ENCODE peak calls at places on chromosomes 3 and 15, in nine cellular contexts. H is left ventricle myocardium inferior; N is transverse colon; L is GM23338; Z is left lung; C is CD8-positive, alpha-beta T cell; T is heart right ventricle; J is mucosa of descending colon; E is endothelial cell of umbilical vein. Y is an unnamed sample.

GRCh38 chr15:36175781-36176211 is 403.6 kb upstream of the CDIN1 start:
- DNase-seq in H (no peak), N (no peak), L (no peak), Z (no peak), C (no peak), T (no peak), J (no peak), E (no peak), Y (no peak)

GRCh38 chr3:9909221-9910013 is 6.8 kb downstream of the IL17RE start:
- DNase-seq in H (no peak), N (no peak), L (no peak), Z (no peak), C (no peak), T (no peak), J (no peak), E (no peak), Y (no peak)

GRCh38 chr3:21954709-21955108 is 203.7 kb upstream of the ZNF385D start:
- DNase-seq in H (no peak), N (no peak), L (no peak), Z (no peak), C (no peak), T (no peak), J (no peak), E (no peak), Y (no peak)

GRCh38 chr3:140420621-140421357 is 257.1 kb upstream of the TRIM42 start:
- DNase-seq in H (no peak), N (no peak), L (no peak), Z (no peak), C (no peak), T (peak; percentile 18), J (no peak), E (peak; percentile 93), Y (no peak)

GRCh38 chr3:30347679-30348216 is 258.7 kb upstream of the TGFBR2 start:
- DNase-seq in H (no peak), N (no peak), L (no peak), Z (no peak), C (no peak), T (no peak), J (no peak), E (peak; percentile 84), Y (no peak)

GRCh38 chr15:40050788-40051615 is 12.0 kb upstream of the SRP14 start:
- DNase-seq in H (no peak), N (no peak), L (peak; percentile 90), Z (peak; percentile 29), C (no peak), T (no peak), J (no peak), E (no peak), Y (no peak)

GRCh38 chr3:179421500-179421899 is 29.8 kb downstream of the GNB4 start:
- DNase-seq in H (no peak), N (no peak), L (peak; percentile 22), Z (no peak), C (no peak), T (peak; percentile 53), J (peak; percentile 9), E (peak; percentile 53), Y (no peak)

GRCh38 chr15:100919481-100920405 is 586 bp downstream of the LRRK1 start:
- DNase-seq in H (no peak), N (peak; percentile 39), L (peak; percentile 53), Z (peak; percentile 50), C (no peak), T (no peak), J (peak; percentile 47), E (peak; percentile 28), Y (no peak)

GRCh38 chr15:65738649-65739048 is 53.4 kb downstream of the DENND4A start:
- DNase-seq in H (no peak), N (no peak), L (no peak), Z (no peak), C (no peak), T (no peak), J (no peak), E (peak; percentile 39), Y (no peak)

GRCh38 chr3:39501982-39502837 is 34.7 kb downstream of the MOBP start:
- DNase-seq in H (no peak), N (peak; percentile 20), L (peak; percentile 11), Z (no peak), C (no peak), T (no peak), J (peak; percentile 41), E (no peak), Y (no peak)

GRCh38 chr3:116302087-116302747 is 143.1 kb downstream of the LSAMP start:
- DNase-seq in H (no peak), N (no peak), L (no peak), Z (no peak), C (no peak), T (no peak), J (no peak), E (no peak), Y (no peak)

GRCh38 chr3:120180731-120181412 is 86.6 kb upstream of the GSK3B start:
- DNase-seq in H (no peak), N (no peak), L (no peak), Z (no peak), C (no peak), T (no peak), J (no peak), E (no peak), Y (no peak)

GRCh38 chr3:120177151-120177550 is 82.9 kb upstream of the GSK3B start:
- DNase-seq in H (peak; percentile 28), N (no peak), L (peak; percentile 28), Z (peak; percentile 62), C (no peak), T (peak; percentile 30), J (no peak), E (peak; percentile 68), Y (no peak)

GRCh38 chr3:120177907-120178306 is 83.7 kb upstream of the GSK3B start:
- DNase-seq in H (no peak), N (no peak), L (peak; percentile 56), Z (peak; percentile 40), C (no peak), T (no peak), J (no peak), E (no peak), Y (no peak)

GRCh38 chr3:120181632-120182031 is 87.4 kb upstream of the GSK3B start:
- DNase-seq in H (no peak), N (no peak), L (no peak), Z (no peak), C (no peak), T (no peak), J (peak; percentile 11), E (no peak), Y (no peak)

DNA sequence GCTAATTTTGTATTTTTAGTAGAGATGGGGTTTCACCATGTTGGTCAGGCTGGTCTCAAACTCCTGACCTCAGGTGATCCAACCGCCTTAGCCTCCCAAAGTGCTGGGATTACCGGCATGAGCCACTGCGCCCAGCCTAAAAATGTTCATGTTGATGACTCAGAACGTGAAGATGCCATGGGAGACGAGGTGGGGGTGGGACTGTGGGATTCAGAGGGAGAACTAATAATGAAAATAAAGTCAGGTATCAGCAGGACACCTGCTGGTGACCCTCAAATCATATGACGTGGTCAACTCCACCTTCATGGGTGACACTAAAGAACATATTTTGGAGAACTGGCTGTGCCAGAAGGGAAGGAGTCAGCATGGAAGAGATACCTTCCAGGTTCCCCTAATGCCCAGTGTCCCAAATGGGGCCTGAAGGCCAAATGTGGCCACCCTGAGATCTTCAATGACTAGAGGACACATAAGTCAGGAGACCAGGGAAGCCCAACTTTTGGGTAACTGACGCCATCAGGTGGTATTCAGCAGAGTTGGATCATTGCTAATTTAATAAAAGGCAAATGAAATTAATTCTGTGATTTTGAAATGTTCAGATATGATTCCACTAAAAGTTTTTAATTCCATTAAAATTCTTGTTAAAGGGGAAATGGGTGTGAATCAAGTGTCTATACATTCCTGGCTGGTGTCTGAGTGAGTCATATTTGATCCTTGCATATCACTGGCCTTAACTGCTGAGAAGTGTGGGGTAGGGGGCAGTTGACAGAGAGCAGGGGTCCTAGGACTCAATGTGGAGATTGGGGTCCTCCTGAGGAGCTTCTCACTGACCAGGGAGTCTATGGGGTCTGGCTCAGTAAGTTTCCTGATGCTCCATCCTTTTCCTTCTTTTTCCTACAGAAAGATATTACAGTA is 88.6 kb upstream of the GSK3B start:
- DNase-seq in H (no peak), N (no peak), L (peak; percentile 30), Z (no peak), C (no peak), T (peak; percentile 21), J (peak; percentile 35), E (peak; percentile 55), Y (no peak)
- TF ChIP-seq CTCF in H (peak; percentile 59), N (peak; percentile 28), L (peak; percentile 63), Z (peak; percentile 18), C (no peak), T (peak; percentile 43), J (no peak), E (peak; percentile 15), Y (peak; percentile 17)

GRCh38 chr3:195526492-195526891 is 16.6 kb downstream of the PPP1R2 start:
- DNase-seq in H (no peak), N (no peak), L (no peak), Z (no peak), C (no peak), T (no peak), J (no peak), E (no peak), Y (no peak)
- H3K36me3 ChIP-seq in H (peaks cover 30% of the 10 kb centered on the region), N (no peaks in the 10 kb centered on the region), L (no peaks in the 10 kb centered on the region), Z (no peaks in the 10 kb centered on the region), C (peaks cover 21% of the 10 kb centered on the region), T (no peaks in the 10 kb centered on the region), J (no peaks in the 10 kb centered on the region), E (peaks cover 5% of the 10 kb centered on the region), Y (peaks cover 3% of the 10 kb centered on the region)

DNA sequence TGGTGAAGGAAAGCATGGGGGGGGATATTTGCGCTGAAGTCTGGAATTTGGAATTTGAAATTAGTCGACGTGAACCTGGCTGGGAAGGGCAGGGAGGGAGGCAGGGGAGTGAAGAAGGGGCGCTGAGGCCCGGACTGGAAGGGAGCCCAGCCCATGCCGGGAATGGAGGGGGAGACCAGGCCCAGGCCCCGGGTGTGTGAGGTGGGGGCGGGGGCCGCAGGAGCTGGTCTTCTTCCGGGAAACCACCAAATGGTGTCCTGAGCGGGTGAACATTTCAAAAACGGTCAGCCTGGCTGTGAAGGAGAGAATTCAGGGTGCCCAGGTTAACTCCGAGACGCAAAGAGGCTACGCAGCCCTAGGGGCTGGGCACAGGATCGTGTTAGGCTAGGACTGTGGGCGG is 497 bp upstream of the PRR20G start:
- DNase-seq in H (no peak), N (no peak), L (no peak), Z (no peak), C (no peak), T (no peak), J (no peak), E (no peak), Y (no peak)
- TF ChIP-seq CTCF in H (no peak), N (no peak), L (no peak), Z (no peak), C (no peak), T (no peak), J (no peak), E (no peak), Y (no peak)

GRCh38 chr15:34999906-35000305 is 11.8 kb upstream of the ZNF770 start:
- DNase-seq in H (no peak), N (no peak), L (no peak), Z (no peak), C (no peak), T (no peak), J (no peak), E (no peak), Y (no peak)
- H3K36me3 ChIP-seq in H (no peaks in the 10 kb centered on the region), N (no peaks in the 10 kb centered on the region), L (no peaks in the 10 kb centered on the region), Z (no peaks in the 10 kb centered on the region), C (no peaks in the 10 kb centered on the region), T (no peaks in the 10 kb centered on the region), J (no peaks in the 10 kb centered on the region), E (no peaks in the 10 kb centered on the region), Y (no peaks in the 10 kb centered on the region)

GRCh38 chr3:126737527-126737926 is 33.5 kb downstream of the CHCHD6 start:
- DNase-seq in H (no peak), N (no peak), L (peak; percentile 56), Z (no peak), C (no peak), T (no peak), J (no peak), E (no peak), Y (no peak)
- TF ChIP-seq CTCF in H (no peak), N (no peak), L (peak; percentile 74), Z (no peak), C (no peak), T (peak; percentile 12), J (no peak), E (no peak), Y (no peak)

Y was measured in esophagus squamous epithelium.